ENCODE peak calls at places on chromosomes 13 and 19, in four cellular contexts. U is IMR-90, N is transverse colon, W is endothelial cell of umbilical vein. G is an unnamed sample.

GRCh38 chr13:50189450-50189849 is 174.2 kb downstream of the KCNRG start:
- DNase-seq in U (no peak), N (no peak), W (no peak), G (no peak)

GRCh38 chr19:49997709-49998108 is 27.5 kb downstream of the VRK3 start:
- DNase-seq in N (no peak), W (peak), U (peak), G (no peak)

GRCh38 chr19:50465986-50466771 is 10.1 kb upstream of the EMC10 start:
- DNase-seq in W (no peak), N (peak), U (no peak), G (no peak)

GRCh38 chr19:41595258-41595889 is 19.4 kb downstream of the CEACAM21 start:
- DNase-seq in N (peak), U (peak), W (peak), G (peak)

GRCh38 chr19:10975374-10976036 is 14.7 kb downstream of the SMARCA4 start:
- DNase-seq in N (no peak), W (peak), U (peak), G (peak)

GRCh38 chr13:114104626-114105350 is 27.6 kb downstream of the RASA3 start:
- DNase-seq in N (peak), U (no peak), W (no peak), G (no peak)

GRCh38 chr13:44690376-44690775 is 114.2 kb upstream of the TSC22D1 start:
- DNase-seq in N (no peak), W (no peak), U (no peak), G (no peak)

GRCh38 chr19:14550201-14550754 is 20.9 kb downstream of the TECR start:
- DNase-seq in U (no peak), W (no peak), N (peak), G (no peak)

GRCh38 chr13:113907637-113908617 is 44.1 kb upstream of the GAS6 start:
- DNase-seq in N (peak), W (no peak), U (peak), G (no peak)

GRCh38 chr19:7751157-7751783 is 3.9 kb upstream of the CD209 start:
- DNase-seq in U (peak), N (no peak), W (no peak), G (no peak)

GRCh38 chr19:29269641-29270040 is 56.7 kb upstream of the UQCRFS1 start:
- DNase-seq in U (no peak), N (no peak), W (no peak), G (no peak)

GRCh38 chr19:19696386-19696785 is 27.7 kb downstream of the ZNF101 start:
- DNase-seq in W (no peak), N (no peak), U (no peak), G (no peak)

GRCh38 chr13:27556109-27556508 is 64.2 kb downstream of the LNX2 start:
- DNase-seq in U (peak), W (peak), N (no peak), G (no peak)

GRCh38 chr19:12884926-12885748 is 1.9 kb downstream of the KLF1 start:
- DNase-seq in N (peak), W (peak), U (peak), G (peak)

GRCh38 chr13:75310005-75310580 is 171.9 kb downstream of the TBC1D4 start:
- DNase-seq in U (no peak), W (no peak), N (no peak), G (no peak)

GRCh38 chr13:110118106-110118505 is 188.9 kb downstream of the COL4A1 start:
- DNase-seq in N (no peak), W (no peak), U (no peak), G (no peak)

GRCh38 chr19:16112778-16113177 is 1.1 kb downstream of the RAB8A start:
- DNase-seq in U (no peak), W (no peak), N (no peak), G (no peak)

GRCh38 chr19:57452307-57452706 is 4.6 kb downstream of the VN1R1 start:
- DNase-seq in W (no peak), U (no peak), N (no peak), G (no peak)

GRCh38 chr13:98576963-98577822 is at the start of gene STK24:
- DNase-seq in N (peak), U (peak), W (peak), G (peak)
- TF ChIP-seq POLR2A in N (peak), U (peak), W (peak), G (no peak)

GRCh38 chr13:97122381-97122996 is 99.6 kb upstream of the MBNL2 start:
- DNase-seq in N (no peak), U (peak), W (peak), G (no peak)

GRCh38 chr13:97117388-97117910 is 104.7 kb upstream of the MBNL2 start:
- DNase-seq in W (no peak), U (no peak), N (no peak), G (no peak)

GRCh38 chr13:97120976-97121375 is 101.2 kb upstream of the MBNL2 start:
- DNase-seq in N (no peak), W (no peak), U (no peak), G (no peak)

GRCh38 chr13:97121894-97122293 is 100.2 kb upstream of the MBNL2 start:
- DNase-seq in U (peak), W (peak), N (no peak), G (no peak)

GRCh38 chr13:97119899-97120745 is 102.0 kb upstream of the MBNL2 start:
- DNase-seq in U (peak), N (no peak), W (no peak), G (no peak)
- H3K27ac ChIP-seq in U (no peak), N (no peak), W (no peak), G (no peak)

DNA sequence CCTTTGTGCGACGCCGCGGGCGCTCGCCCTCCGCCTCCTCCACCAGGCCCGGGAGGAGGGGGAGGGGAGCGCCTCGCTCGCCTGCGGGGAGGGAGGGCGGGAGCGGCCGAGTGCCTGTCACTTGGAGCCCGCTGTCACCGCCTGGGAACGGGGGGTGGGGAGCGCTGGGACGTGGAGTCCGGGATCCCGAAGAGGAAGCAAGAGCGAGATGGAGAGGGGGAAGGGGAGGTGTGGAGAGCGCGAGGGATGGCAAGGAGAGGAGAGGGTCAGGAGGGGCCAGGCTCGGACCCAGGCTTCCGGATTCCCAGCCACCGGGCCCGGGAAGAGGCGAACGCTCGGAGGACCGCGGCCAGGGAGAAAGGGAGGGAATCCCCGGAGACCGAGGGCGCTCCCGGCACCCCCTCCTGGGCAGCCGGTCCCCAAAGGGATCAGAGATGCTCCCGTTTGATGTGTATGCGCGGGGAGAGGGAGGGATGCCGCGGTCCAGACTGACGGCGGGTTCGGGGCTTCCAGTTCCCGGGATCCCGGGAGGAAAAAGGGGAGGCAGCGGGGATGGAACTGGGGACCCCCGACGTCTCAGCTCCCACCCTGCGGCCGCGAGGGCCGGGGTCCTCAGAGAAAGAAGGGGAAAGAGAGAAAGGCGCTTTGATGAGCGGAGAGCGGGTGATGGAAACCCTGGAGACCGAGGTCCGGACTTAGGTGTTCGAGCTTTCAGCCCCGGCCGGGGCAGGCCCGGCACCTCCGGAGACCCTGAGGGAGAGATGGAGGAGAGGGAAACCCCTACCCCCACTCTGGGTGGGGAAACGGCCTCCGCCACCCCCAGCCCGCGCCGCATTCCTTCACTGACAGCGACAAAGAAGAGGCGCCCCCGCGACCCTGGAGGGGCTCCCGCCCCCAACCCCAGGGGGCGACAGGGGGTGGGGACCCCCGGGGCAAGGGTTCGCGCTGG is 4.7 kb upstream of the DPF1 start:
- DNase-seq in U (no peak), N (no peak), W (no peak), G (peak)
- H3K4me3 ChIP-seq in U (peak), N (no peak), W (no peak), G (peak)

DNA sequence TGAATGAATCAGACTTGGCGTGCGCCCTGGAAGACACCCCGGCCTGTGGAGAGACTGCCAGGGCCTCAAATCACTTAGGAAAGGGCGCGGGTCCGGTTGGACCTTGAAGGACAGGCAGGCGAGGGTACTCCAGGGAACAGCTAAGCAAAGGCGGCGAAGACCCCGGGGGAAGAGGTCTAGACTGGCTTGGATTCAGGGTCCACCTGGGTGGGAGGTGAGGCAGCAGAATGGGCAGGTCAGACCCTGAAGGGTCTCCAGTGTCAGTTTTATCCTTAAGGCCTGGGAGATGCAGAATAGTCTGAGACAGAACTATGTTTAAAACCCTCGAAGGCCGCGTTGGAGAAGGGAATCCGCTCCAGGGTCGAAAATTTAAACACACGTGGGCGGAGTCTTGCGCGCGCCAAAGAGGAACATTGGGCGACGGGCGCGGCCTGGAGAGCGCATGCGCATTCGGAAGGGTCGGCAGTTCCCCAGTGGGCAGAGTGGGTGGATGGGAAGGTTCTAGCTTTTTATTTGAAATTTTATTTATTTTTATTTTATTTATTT is 567 bp upstream of the SMG9 start:
- DNase-seq in N (peak), U (peak), W (peak), G (peak)
- TF ChIP-seq POLR2A in N (no peak), U (peak), W (peak), G (no peak)

GRCh38 chr13:79810671-79811070 is 329.7 kb downstream of the NDFIP2 start:
- DNase-seq in U (peak), N (no peak), W (peak), G (no peak)
- H3K27ac ChIP-seq in U (no peak), N (no peak), W (peak), G (no peak)

GRCh38 chr13:52159159-52159982 is at the start of gene NEK3:
- DNase-seq in U (peak), N (peak), W (peak), G (peak)

GRCh38 chr13:52161193-52161646 is 1.8 kb upstream of the NEK3 start:
- DNase-seq in N (no peak), U (no peak), W (peak), G (no peak)

GRCh38 chr13:52162279-52163101 is 3.1 kb upstream of the NEK3 start:
- DNase-seq in U (peak), W (peak), N (no peak), G (no peak)

GRCh38 chr13:52158629-52159158 is 703 bp downstream of the NEK3 start:
- DNase-seq in U (peak), W (peak), N (peak), G (no peak)

GRCh38 chr13:52160053-52160452 is 656 bp upstream of the NEK3 start:
- DNase-seq in U (no peak), W (no peak), N (no peak), G (no peak)
- H3K4me3 ChIP-seq in U (no peak), W (no peak), N (no peak), G (peak)

DNA sequence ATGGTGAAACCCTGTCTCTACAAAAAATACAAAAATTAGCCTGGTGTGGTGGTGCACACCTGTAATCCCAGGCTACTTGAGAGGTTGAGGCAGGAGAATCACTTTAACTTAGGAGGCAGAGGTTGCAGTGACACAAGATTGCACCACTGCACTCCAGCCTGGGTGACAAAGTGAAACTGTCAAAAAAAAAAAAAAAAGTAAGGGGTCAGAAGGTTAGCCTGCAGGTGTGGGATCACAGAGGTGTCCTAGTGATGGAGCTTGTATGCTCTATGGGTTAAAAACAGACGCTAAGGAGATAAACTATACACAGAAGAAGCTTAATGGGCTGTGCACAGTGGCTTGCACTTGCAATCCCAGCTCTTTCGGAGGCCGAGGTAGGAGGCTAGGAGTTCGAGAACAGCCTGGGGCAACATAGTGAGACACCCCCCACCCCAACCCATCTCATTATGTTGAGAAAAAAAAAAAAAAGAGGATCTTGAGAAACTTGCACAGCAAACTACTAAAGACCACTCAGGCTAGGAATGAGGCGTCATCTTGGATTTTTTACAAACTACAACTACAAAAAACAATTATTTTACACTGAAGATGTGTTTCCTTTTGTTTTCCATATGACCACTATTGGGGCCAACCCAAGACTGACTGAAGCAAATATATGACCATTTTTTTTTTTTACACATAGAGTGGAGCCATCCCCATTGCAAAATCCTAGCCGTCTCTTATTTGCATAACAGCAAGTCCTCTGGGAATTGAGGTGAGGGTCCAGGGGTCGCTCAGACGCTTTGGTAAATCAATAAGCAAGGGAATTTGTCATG is 7.9 kb downstream of the FOSB start:
- DNase-seq in W (no peak), U (peak), N (no peak), G (no peak)
- TF ChIP-seq POLR2A in W (no peak), U (no peak), N (no peak), G (no peak)

DNA sequence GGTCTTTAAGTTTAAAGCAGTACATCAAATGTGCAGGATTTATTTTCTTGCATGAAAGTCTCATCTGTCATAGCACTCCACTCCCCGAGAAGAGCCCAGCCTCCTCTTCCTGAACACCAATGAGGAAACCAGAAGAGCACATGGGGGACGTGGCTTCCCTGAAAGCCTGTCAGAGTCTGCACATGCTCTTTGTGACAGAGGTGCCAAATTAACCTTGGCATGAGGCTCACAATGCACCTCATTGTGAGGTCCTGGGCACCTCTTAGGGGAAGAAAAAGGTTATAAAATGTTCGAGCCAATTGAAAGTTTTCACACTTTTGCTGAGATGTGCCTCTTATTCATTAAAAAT is 141.3 kb upstream of the RFC3 start:
- DNase-seq in W (peak), U (peak), N (peak), G (no peak)
- H3K27ac ChIP-seq in W (no peak), U (no peak), N (peak), G (peak)

GRCh38 chr19:2602391-2603181 is 99.9 kb downstream of the GNG7 start:
- DNase-seq in U (peak), N (peak), W (peak), G (peak)

GRCh38 chr19:2600914-2601870 is 101.3 kb downstream of the GNG7 start:
- DNase-seq in N (no peak), W (no peak), U (no peak), G (no peak)

GRCh38 chr19:2604747-2605329 is 97.7 kb downstream of the GNG7 start:
- DNase-seq in U (no peak), N (no peak), W (no peak), G (no peak)

GRCh38 chr19:2607712-2608601 is 94.5 kb downstream of the GNG7 start:
- DNase-seq in W (no peak), N (peak), U (no peak), G (no peak)

GRCh38 chr19:2603320-2603719 is 99.2 kb downstream of the GNG7 start:
- DNase-seq in N (no peak), W (no peak), U (no peak), G (peak)
- H3K4me3 ChIP-seq in N (no peak), W (no peak), U (no peak), G (peak)

DNA sequence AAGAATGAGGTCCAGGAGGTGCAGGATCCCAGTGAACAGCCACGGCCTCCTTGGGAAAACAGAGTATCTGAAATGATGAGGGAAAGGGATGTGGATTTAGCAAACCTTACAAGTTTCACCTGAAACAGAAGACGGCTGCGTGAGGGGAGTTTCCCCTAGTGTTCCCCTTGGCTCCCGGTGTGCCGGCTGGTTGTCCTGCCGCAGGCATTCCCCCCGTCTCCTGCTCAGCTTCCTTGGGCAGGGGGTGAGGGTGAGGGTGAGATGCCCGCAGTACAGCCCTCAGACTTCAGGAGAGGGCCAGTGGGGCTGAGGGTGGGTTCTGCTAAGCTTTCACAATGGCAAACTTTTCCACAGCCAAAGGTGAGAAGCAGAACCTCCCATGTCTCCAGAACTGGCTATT is 201.1 kb upstream of the SOX1 start:
- DNase-seq in N (no peak), U (no peak), W (no peak), G (no peak)
- TF ChIP-seq POLR2A in N (no peak), U (no peak), W (no peak), G (no peak)